ENCODE peak calls at places on chromosomes 3 and 15, in four cellular contexts. One of them, this sample, is unnamed.

GRCh38 chr3:120214161-120214560 is 70.9 kb downstream of the GPR156 start:
- DNase-seq in PC-3: peak; percentile 44
- DNase-seq in GM23338: peak; percentile 17
- DNase-seq in DND-41: no peak
- DNase-seq in this sample: no peak

GRCh38 chr3:129182390-129183180 is 1.1 kb downstream of the CNBP start:
- DNase-seq in DND-41: peak; percentile 29
- DNase-seq in GM23338: peak; percentile 63
- DNase-seq in PC-3: peak; percentile 15
- DNase-seq in this sample: no peak

GRCh38 chr15:75024102-75024636 is 779 bp downstream of the PPCDC start:
- DNase-seq in GM23338: peak; percentile 31
- DNase-seq in DND-41: peak; percentile 55
- DNase-seq in PC-3: peak; percentile 27
- DNase-seq in this sample: peak; percentile 41

GRCh38 chr3:42557849-42558248 is 23.9 kb downstream of the SEC22C start:
- DNase-seq in PC-3: peak; percentile 38
- DNase-seq in GM23338: no peak
- DNase-seq in DND-41: no peak
- DNase-seq in this sample: no peak

GRCh38 chr3:177438596-177439220 is 241.4 kb upstream of the TBL1XR1 start:
- DNase-seq in GM23338: no peak
- DNase-seq in DND-41: no peak
- DNase-seq in PC-3: peak; percentile 28
- DNase-seq in this sample: no peak

GRCh38 chr3:58217209-58217811 is 6.5 kb upstream of the DNASE1L3 start:
- DNase-seq in DND-41: peak; percentile 67
- DNase-seq in GM23338: peak; percentile 89
- DNase-seq in PC-3: peak; percentile 87
- DNase-seq in this sample: peak; percentile 80

GRCh38 chr3:177603137-177603603 is 405.9 kb upstream of the TBL1XR1 start:
- DNase-seq in GM23338: no peak
- DNase-seq in DND-41: no peak
- DNase-seq in PC-3: no peak
- DNase-seq in this sample: peak; percentile 90

GRCh38 chr3:133568294-133569014 is 5.0 kb upstream of the CDV3 start:
- DNase-seq in PC-3: peak; percentile 93
- DNase-seq in GM23338: no peak
- DNase-seq in DND-41: no peak
- DNase-seq in this sample: no peak

GRCh38 chr3:99638244-99638948 is at the start of gene COL8A1:
- DNase-seq in PC-3: peak; percentile 76
- DNase-seq in DND-41: no peak
- DNase-seq in GM23338: peak; percentile 77
- DNase-seq in this sample: no peak

GRCh38 chr3:68876112-68876713 is 56.1 kb downstream of the TAFA4 start:
- DNase-seq in PC-3: peak; percentile 66
- DNase-seq in DND-41: peak; percentile 45
- DNase-seq in GM23338: peak; percentile 87
- DNase-seq in this sample: peak; percentile 74

GRCh38 chr3:31952205-31952604 is 28.9 kb downstream of the OSBPL10 start:
- DNase-seq in PC-3: no peak
- DNase-seq in DND-41: no peak
- DNase-seq in GM23338: no peak
- DNase-seq in this sample: peak; percentile 74

GRCh38 chr3:161197855-161198836 is 23.0 kb upstream of the NMD3 start:
- DNase-seq in DND-41: no peak
- DNase-seq in PC-3: peak; percentile 53
- DNase-seq in GM23338: no peak
- DNase-seq in this sample: no peak

GRCh38 chr3:112647122-112647521 is 6.2 kb upstream of the CCDC80 start:
- DNase-seq in GM23338: peak; percentile 82
- DNase-seq in PC-3: peak; percentile 91
- DNase-seq in DND-41: no peak
- DNase-seq in this sample: no peak

GRCh38 chr3:127849368-127849767 is 27.1 kb upstream of the MGLL start:
- DNase-seq in GM23338: peak; percentile 54
- DNase-seq in DND-41: no peak
- DNase-seq in PC-3: no peak
- DNase-seq in this sample: no peak

GRCh38 chr3:141840737-141841544 is 35.5 kb upstream of the ATP1B3 start:
- DNase-seq in DND-41: no peak
- DNase-seq in PC-3: peak; percentile 58
- DNase-seq in GM23338: no peak
- DNase-seq in this sample: no peak

GRCh38 chr15:71148048-71148447 is 32.8 kb downstream of the THSD4 start:
- DNase-seq in DND-41: no peak
- DNase-seq in GM23338: no peak
- DNase-seq in PC-3: no peak
- DNase-seq in this sample: no peak
- H3K4me2 ChIP-seq in DND-41: no peak overlapping the region
- H3K4me2 ChIP-seq in GM23338: no peak overlapping the region
- H3K4me2 ChIP-seq in PC-3: no peak overlapping the region
- H3K4me2 ChIP-seq in this sample: no peak overlapping the region

GRCh38 chr3:36944012-36944640 is 728 bp downstream of the TRANK1 start:
- DNase-seq in GM23338: peak; percentile 78
- DNase-seq in DND-41: peak; percentile 39
- DNase-seq in PC-3: peak; percentile 28
- DNase-seq in this sample: no peak

GRCh38 chr3:36943601-36944000 is 1.3 kb downstream of the TRANK1 start:
- DNase-seq in GM23338: peak; percentile 47
- DNase-seq in PC-3: no peak
- DNase-seq in DND-41: no peak
- DNase-seq in this sample: no peak

GRCh38 chr3:36942632-36943248 is 2.1 kb downstream of the TRANK1 start:
- DNase-seq in GM23338: no peak
- DNase-seq in DND-41: no peak
- DNase-seq in PC-3: no peak
- DNase-seq in this sample: no peak

GRCh38 chr3:36945326-36945980 is 599 bp upstream of the TRANK1 start:
- DNase-seq in DND-41: no peak
- DNase-seq in PC-3: no peak
- DNase-seq in GM23338: peak; percentile 30
- DNase-seq in this sample: no peak

DNA sequence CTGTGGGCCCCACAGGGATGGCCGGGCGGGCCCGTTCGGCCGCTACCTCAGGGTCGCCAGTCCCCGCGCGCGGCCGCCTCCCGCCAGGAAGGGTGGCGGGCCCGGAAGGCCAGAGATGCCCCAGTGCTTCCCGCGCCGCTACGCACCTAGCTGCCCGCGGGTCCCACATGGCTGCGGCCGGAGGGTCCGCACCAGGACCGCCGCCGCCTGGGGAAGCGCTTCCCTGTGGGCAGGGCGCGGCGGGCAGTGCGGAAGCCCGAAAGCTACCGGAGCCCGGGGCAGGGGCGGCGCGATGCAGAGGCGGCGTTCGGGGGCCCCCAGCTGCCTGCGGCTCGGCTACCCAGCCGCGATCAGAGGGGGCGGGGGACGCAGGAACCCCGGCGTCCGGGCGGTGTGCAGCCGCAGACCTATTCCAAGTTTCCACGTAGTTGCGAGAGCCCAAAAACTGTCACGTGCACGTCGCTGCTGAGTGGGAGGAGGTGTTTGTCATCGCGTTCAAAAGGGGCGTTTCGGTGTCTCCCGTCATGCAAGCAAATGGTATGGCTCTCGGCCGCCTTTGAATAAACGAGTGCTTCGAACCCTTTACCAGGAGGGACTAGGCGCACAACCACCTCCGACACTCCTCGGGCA is at the start of gene TRANK1:
- DNase-seq in GM23338: peak; percentile 71
- DNase-seq in PC-3: no peak
- DNase-seq in DND-41: peak; percentile 77
- DNase-seq in this sample: no peak
- TF ChIP-seq EZH2 in GM23338: no peak
- TF ChIP-seq EZH2 in PC-3: no peak
- TF ChIP-seq EZH2 in DND-41: no peak
- TF ChIP-seq EZH2 in this sample: no peak

DNA sequence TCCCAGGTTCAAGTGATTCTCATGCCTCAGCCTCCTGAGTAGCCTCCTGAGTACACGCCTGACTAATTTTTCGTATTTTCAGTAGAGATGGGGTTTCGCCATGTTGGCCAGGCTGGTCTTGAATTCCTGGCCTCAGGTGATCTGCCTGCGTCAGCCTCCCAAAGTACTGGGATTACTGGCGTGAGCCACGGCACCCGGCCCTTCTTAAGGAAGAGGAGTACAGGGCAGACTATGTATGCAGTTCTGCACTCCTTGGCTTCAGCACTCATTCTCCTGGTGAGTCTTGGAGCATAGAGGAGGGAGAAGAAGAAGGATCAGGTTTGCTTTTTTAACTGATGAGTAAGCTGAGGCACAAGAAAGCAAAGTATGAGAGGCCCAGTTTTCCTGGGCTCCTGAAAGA is 99.8 kb upstream of the HACD2 start:
- DNase-seq in DND-41: no peak
- DNase-seq in PC-3: no peak
- DNase-seq in GM23338: no peak
- DNase-seq in this sample: no peak
- H2AFZ ChIP-seq in DND-41: no peak overlapping the region
- H2AFZ ChIP-seq in PC-3: no peak overlapping the region
- H2AFZ ChIP-seq in GM23338: no peak overlapping the region
- H2AFZ ChIP-seq in this sample: no peak overlapping the region

DNA sequence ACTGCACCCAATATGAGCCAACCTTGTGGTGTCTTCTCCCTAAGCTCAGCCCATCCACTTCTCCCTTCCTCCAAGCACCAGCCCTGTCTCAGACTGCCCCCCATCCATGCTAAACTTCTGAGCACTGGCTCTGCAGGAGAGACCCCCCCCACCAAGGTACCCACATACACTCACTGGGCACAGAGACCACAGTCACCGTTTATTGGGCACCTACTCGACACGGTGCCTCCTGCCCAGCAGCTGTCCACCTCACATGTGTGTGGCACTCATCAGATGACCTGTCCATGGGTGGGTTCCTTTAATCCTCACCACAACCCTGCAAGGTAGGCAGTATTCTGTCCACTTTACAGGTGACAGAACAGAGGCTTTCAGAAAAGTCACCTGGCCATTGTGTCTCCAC is 22.3 kb upstream of the SFMBT1 start:
- DNase-seq in PC-3: no peak
- DNase-seq in DND-41: no peak
- DNase-seq in GM23338: no peak
- DNase-seq in this sample: no peak
- H3K4me2 ChIP-seq in PC-3: no peak overlapping the region
- H3K4me2 ChIP-seq in DND-41: no peak overlapping the region
- H3K4me2 ChIP-seq in GM23338: no peak overlapping the region
- H3K4me2 ChIP-seq in this sample: no peak overlapping the region

GRCh38 chr3:53495518-53496501 is 1.4 kb downstream of the CACNA1D start:
- DNase-seq in DND-41: no peak
- DNase-seq in GM23338: peak; percentile 58
- DNase-seq in PC-3: no peak
- DNase-seq in this sample: no peak

GRCh38 chr3:53496984-53497383 is 2.6 kb downstream of the CACNA1D start:
- DNase-seq in PC-3: no peak
- DNase-seq in DND-41: no peak
- DNase-seq in GM23338: no peak
- DNase-seq in this sample: no peak

GRCh38 chr3:53493997-53494791 is at the start of gene CACNA1D:
- DNase-seq in GM23338: peak; percentile 97
- DNase-seq in DND-41: no peak
- DNase-seq in PC-3: no peak
- DNase-seq in this sample: peak; percentile 61

GRCh38 chr3:53493618-53493996 is 804 bp upstream of the CACNA1D start:
- DNase-seq in DND-41: no peak
- DNase-seq in PC-3: no peak
- DNase-seq in GM23338: peak; percentile 35
- DNase-seq in this sample: no peak

DNA sequence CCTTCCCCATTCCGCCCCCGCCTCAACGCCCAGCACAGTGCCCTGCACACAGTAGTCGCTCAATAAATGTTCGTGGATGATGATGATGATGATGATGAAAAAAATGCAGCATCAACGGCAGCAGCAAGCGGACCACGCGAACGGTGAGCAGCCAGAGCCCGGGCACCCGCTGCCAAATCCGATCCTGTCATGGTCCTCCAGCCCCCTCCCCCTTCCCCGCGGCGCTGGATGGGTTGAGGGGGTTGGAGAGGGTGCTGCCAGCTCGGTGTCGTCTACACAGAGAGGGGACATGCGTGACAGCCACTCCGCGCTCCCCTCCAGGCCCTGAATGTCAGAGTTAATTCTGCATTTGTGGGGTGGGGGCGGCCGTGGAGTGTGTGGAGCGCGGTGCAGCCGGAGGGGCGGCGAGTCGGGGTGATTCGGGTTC is 693 bp downstream of the CACNA1D start:
- DNase-seq in GM23338: peak; percentile 42
- DNase-seq in PC-3: no peak
- DNase-seq in DND-41: no peak
- DNase-seq in this sample: no peak
- TF ChIP-seq EZH2 in GM23338: peak; percentile 53
- TF ChIP-seq EZH2 in PC-3: no peak
- TF ChIP-seq EZH2 in DND-41: no peak
- TF ChIP-seq EZH2 in this sample: no peak

GRCh38 chr3:171748341-171748918 is 61.9 kb downstream of the PLD1 start:
- DNase-seq in GM23338: peak; percentile 30
- DNase-seq in DND-41: no peak
- DNase-seq in PC-3: no peak
- DNase-seq in this sample: no peak
- H2AFZ ChIP-seq in GM23338: no peak overlapping the region
- H2AFZ ChIP-seq in DND-41: no peak overlapping the region
- H2AFZ ChIP-seq in PC-3: no peak overlapping the region
- H2AFZ ChIP-seq in this sample: no peak overlapping the region

GRCh38 chr15:90025461-90026033 is 24.4 kb downstream of the ZNF710 start:
- DNase-seq in PC-3: no peak
- DNase-seq in GM23338: no peak
- DNase-seq in DND-41: no peak
- DNase-seq in this sample: no peak
- H3K4me2 ChIP-seq in PC-3: no peak overlapping the region
- H3K4me2 ChIP-seq in GM23338: no peak overlapping the region
- H3K4me2 ChIP-seq in DND-41: no peak overlapping the region
- H3K4me2 ChIP-seq in this sample: no peak overlapping the region

This sample was measured in MM.1S.